ENCODE peak calls at places on chromosomes 2 and 18, in nine cellular contexts. One of them, this sample, is unnamed.

GRCh38 chr18:688322-688721 is 24.1 kb downstream of the ENOSF1 start:
- DNase-seq in stimulated activated CD4-positive, alpha-beta T cell treated with anti-CD3 and anti-CD28 coated beads, Interleukin-15, amount 100 ng/mL, for 1 hour: no peak
- DNase-seq in fibroblast of the conjunctiva: no peak
- DNase-seq in memory B cell: no peak
- DNase-seq in SK-MEL-5: no peak
- DNase-seq in left lobe of liver: no peak
- DNase-seq in HFF-Myc: no peak
- DNase-seq in kidney glomerular epithelial cell: no peak
- DNase-seq in GM12865: no peak
- DNase-seq in this sample: no peak

GRCh38 chr2:240319855-240320560 is 115.5 kb upstream of the GPC1 start:
- DNase-seq in left lobe of liver: no peak
- DNase-seq in kidney glomerular epithelial cell: peak
- DNase-seq in stimulated activated CD4-positive, alpha-beta T cell treated with anti-CD3 and anti-CD28 coated beads, Interleukin-15, amount 100 ng/mL, for 1 hour: no peak
- DNase-seq in memory B cell: no peak
- DNase-seq in HFF-Myc: peak
- DNase-seq in GM12865: no peak
- DNase-seq in fibroblast of the conjunctiva: no peak
- DNase-seq in SK-MEL-5: no peak
- DNase-seq in this sample: peak

GRCh38 chr2:190340369-190340768 is 3.0 kb upstream of the INPP1 start:
- DNase-seq in fibroblast of the conjunctiva: no peak
- DNase-seq in left lobe of liver: no peak
- DNase-seq in kidney glomerular epithelial cell: no peak
- DNase-seq in SK-MEL-5: peak
- DNase-seq in HFF-Myc: no peak
- DNase-seq in memory B cell: no peak
- DNase-seq in GM12865: no peak
- DNase-seq in stimulated activated CD4-positive, alpha-beta T cell treated with anti-CD3 and anti-CD28 coated beads, Interleukin-15, amount 100 ng/mL, for 1 hour: no peak
- DNase-seq in this sample: no peak

GRCh38 chr2:10120158-10120937 is 2.2 kb upstream of the RRM2 start:
- DNase-seq in memory B cell: peak
- DNase-seq in kidney glomerular epithelial cell: peak
- DNase-seq in GM12865: peak
- DNase-seq in SK-MEL-5: peak
- DNase-seq in fibroblast of the conjunctiva: peak
- DNase-seq in left lobe of liver: peak
- DNase-seq in stimulated activated CD4-positive, alpha-beta T cell treated with anti-CD3 and anti-CD28 coated beads, Interleukin-15, amount 100 ng/mL, for 1 hour: peak
- DNase-seq in HFF-Myc: peak
- DNase-seq in this sample: peak

GRCh38 chr2:141021109-141021508 is 1109.7 kb downstream of the LRP1B start:
- DNase-seq in SK-MEL-5: no peak
- DNase-seq in GM12865: no peak
- DNase-seq in stimulated activated CD4-positive, alpha-beta T cell treated with anti-CD3 and anti-CD28 coated beads, Interleukin-15, amount 100 ng/mL, for 1 hour: no peak
- DNase-seq in kidney glomerular epithelial cell: peak
- DNase-seq in HFF-Myc: peak
- DNase-seq in fibroblast of the conjunctiva: peak
- DNase-seq in left lobe of liver: no peak
- DNase-seq in memory B cell: no peak
- DNase-seq in this sample: peak

GRCh38 chr18:217532-218334 is 50.1 kb downstream of the THOC1 start:
- DNase-seq in HFF-Myc: no peak
- DNase-seq in SK-MEL-5: no peak
- DNase-seq in GM12865: no peak
- DNase-seq in memory B cell: no peak
- DNase-seq in fibroblast of the conjunctiva: no peak
- DNase-seq in stimulated activated CD4-positive, alpha-beta T cell treated with anti-CD3 and anti-CD28 coated beads, Interleukin-15, amount 100 ng/mL, for 1 hour: no peak
- DNase-seq in kidney glomerular epithelial cell: no peak
- DNase-seq in left lobe of liver: no peak
- DNase-seq in this sample: peak

GRCh38 chr2:215522237-215522636 is 86.4 kb upstream of the FN1 start:
- DNase-seq in memory B cell: no peak
- DNase-seq in fibroblast of the conjunctiva: no peak
- DNase-seq in left lobe of liver: no peak
- DNase-seq in SK-MEL-5: peak
- DNase-seq in HFF-Myc: no peak
- DNase-seq in kidney glomerular epithelial cell: no peak
- DNase-seq in stimulated activated CD4-positive, alpha-beta T cell treated with anti-CD3 and anti-CD28 coated beads, Interleukin-15, amount 100 ng/mL, for 1 hour: no peak
- DNase-seq in GM12865: no peak
- DNase-seq in this sample: no peak

GRCh38 chr2:135916232-135916631 is 40.0 kb upstream of the MCM6 start:
- DNase-seq in GM12865: peak
- DNase-seq in memory B cell: peak
- DNase-seq in HFF-Myc: no peak
- DNase-seq in left lobe of liver: no peak
- DNase-seq in fibroblast of the conjunctiva: peak
- DNase-seq in SK-MEL-5: peak
- DNase-seq in stimulated activated CD4-positive, alpha-beta T cell treated with anti-CD3 and anti-CD28 coated beads, Interleukin-15, amount 100 ng/mL, for 1 hour: no peak
- DNase-seq in kidney glomerular epithelial cell: peak
- DNase-seq in this sample: peak

GRCh38 chr2:190217616-190218015 is 102.0 kb downstream of the HIBCH start:
- DNase-seq in stimulated activated CD4-positive, alpha-beta T cell treated with anti-CD3 and anti-CD28 coated beads, Interleukin-15, amount 100 ng/mL, for 1 hour: no peak
- DNase-seq in kidney glomerular epithelial cell: no peak
- DNase-seq in fibroblast of the conjunctiva: no peak
- DNase-seq in GM12865: no peak
- DNase-seq in left lobe of liver: no peak
- DNase-seq in HFF-Myc: no peak
- DNase-seq in SK-MEL-5: no peak
- DNase-seq in memory B cell: no peak
- DNase-seq in this sample: no peak

GRCh38 chr2:235527806-235528480 is 34.1 kb downstream of the AGAP1 start:
- DNase-seq in SK-MEL-5: no peak
- DNase-seq in fibroblast of the conjunctiva: no peak
- DNase-seq in HFF-Myc: no peak
- DNase-seq in memory B cell: no peak
- DNase-seq in stimulated activated CD4-positive, alpha-beta T cell treated with anti-CD3 and anti-CD28 coated beads, Interleukin-15, amount 100 ng/mL, for 1 hour: no peak
- DNase-seq in kidney glomerular epithelial cell: peak
- DNase-seq in left lobe of liver: no peak
- DNase-seq in GM12865: no peak
- DNase-seq in this sample: no peak